ENCODE peak calls at places on chromosomes 2 and 18, in eight cellular contexts. X, Q, K, A, I, N, T and M are unnamed samples.

GRCh38 chr18:58269931-58270330 is 225.9 kb downstream of the NEDD4L start:
- DNase-seq in X (no peak), Q (no peak), K (no peak), A (no peak), I (no peak), N (no peak), T (no peak), M (no peak)

GRCh38 chr18:13375302-13376255 is 157.0 kb downstream of the LDLRAD4 start:
- DNase-seq in X (peak; percentile 99), Q (peak; percentile 86), K (no peak), A (peak; percentile 86), I (no peak), N (no peak), T (peak; percentile 83), M (no peak)

GRCh38 chr18:55879331-55879730 is 291.3 kb upstream of the TCF4 start:
- DNase-seq in X (peak; percentile 39), Q (peak; percentile 16), K (no peak), A (no peak), I (no peak), N (no peak), T (no peak), M (no peak)

GRCh38 chr2:25537526-25537925 is 135.9 kb downstream of the DTNB start:
- DNase-seq in X (no peak), Q (no peak), K (no peak), A (no peak), I (no peak), N (no peak), T (no peak), M (no peak)

GRCh38 chr2:222708274-222708710 is 36.8 kb downstream of the MOGAT1 start:
- DNase-seq in X (peak; percentile 74), Q (peak; percentile 80), K (peak; percentile 89), A (peak; percentile 87), I (peak; percentile 84), N (peak; percentile 87), T (peak; percentile 63), M (no peak)

GRCh38 chr18:31721596-31721995 is 37.2 kb upstream of the B4GALT6 start:
- DNase-seq in X (no peak), Q (peak; percentile 60), K (no peak), A (peak; percentile 25), I (no peak), N (no peak), T (no peak), M (no peak)

GRCh38 chr2:166568409-166568808 is 74.4 kb upstream of the SCN7A start:
- DNase-seq in X (no peak), Q (no peak), K (no peak), A (no peak), I (no peak), N (no peak), T (no peak), M (no peak)

GRCh38 chr2:171723724-171724683 is 36.7 kb downstream of the DYNC1I2 start:
- DNase-seq in X (peak; percentile 23), Q (peak; percentile 58), K (no peak), A (peak; percentile 63), I (peak; percentile 28), N (no peak), T (peak; percentile 20), M (no peak)

GRCh38 chr2:144320491-144320890 is 199.4 kb downstream of the ZEB2 start:
- DNase-seq in X (peak; percentile 43), Q (peak; percentile 34), K (no peak), A (peak; percentile 59), I (no peak), N (no peak), T (peak; percentile 68), M (no peak)

GRCh38 chr2:130728549-130729310 is at the start of gene GPR148:
- DNase-seq in X (no peak), Q (no peak), K (no peak), A (no peak), I (no peak), N (no peak), T (no peak), M (no peak)

GRCh38 chr18:23012249-23012648 is 79.1 kb downstream of the RBBP8 start:
- DNase-seq in X (peak; percentile 17), Q (no peak), K (no peak), A (no peak), I (no peak), N (no peak), T (no peak), M (no peak)

GRCh38 chr2:173355132-173355865 is 627 bp downstream of the CDCA7 start:
- DNase-seq in X (peak; percentile 81), Q (peak; percentile 54), K (peak; percentile 52), A (peak; percentile 57), I (peak; percentile 63), N (peak; percentile 63), T (peak; percentile 47), M (no peak)

GRCh38 chr18:55323051-55323994 is 264.7 kb downstream of the TCF4 start:
- DNase-seq in X (no peak), Q (peak; percentile 59), K (no peak), A (peak; percentile 77), I (no peak), N (no peak), T (peak; percentile 72), M (no peak)

GRCh38 chr2:218017211-218018053 is 14.6 kb upstream of the TNS1 start:
- DNase-seq in X (peak; percentile 54), Q (no peak), K (no peak), A (no peak), I (no peak), N (no peak), T (no peak), M (peak; percentile 86)

GRCh38 chr2:60047944-60048525 is 505.4 kb downstream of the BCL11A start:
- DNase-seq in X (no peak), Q (no peak), K (no peak), A (no peak), I (no peak), N (no peak), T (no peak), M (no peak)

GRCh38 chr2:8412586-8412985 is 269.3 kb upstream of the ID2 start:
- DNase-seq in X (no peak), Q (peak; percentile 55), K (no peak), A (peak; percentile 11), I (no peak), N (no peak), T (peak; percentile 82), M (no peak)

GRCh38 chr18:56461151-56461550 is 177.2 kb downstream of the TXNL1 start:
- DNase-seq in X (no peak), Q (no peak), K (no peak), A (no peak), I (no peak), N (no peak), T (no peak), M (no peak)

GRCh38 chr2:86035883-86036789 is 69.5 kb downstream of the POLR1A start:
- DNase-seq in X (peak; percentile 97), Q (peak; percentile 79), K (peak; percentile 35), A (peak; percentile 88), I (no peak), N (peak; percentile 67), T (peak; percentile 83), M (peak; percentile 86)

GRCh38 chr2:3293221-3293620 is 84.4 kb downstream of the EIPR1 start:
- DNase-seq in X (peak; percentile 30), Q (no peak), K (no peak), A (no peak), I (no peak), N (no peak), T (no peak), M (peak; percentile 52)

GRCh38 chr18:79912409-79912991 is 39.0 kb downstream of the SLC66A2 start:
- DNase-seq in X (peak; percentile 77), Q (peak; percentile 4), K (no peak), A (peak; percentile 36), I (no peak), N (peak; percentile 17), T (peak; percentile 33), M (peak; percentile 74)

GRCh38 chr2:216341151-216341550 is 31.1 kb downstream of the MARCHF4 start:
- DNase-seq in X (no peak), Q (peak; percentile 75), K (no peak), A (no peak), I (no peak), N (no peak), T (peak; percentile 68), M (no peak)

GRCh38 chr18:49621851-49622351 is 60.0 kb downstream of the LIPG start:
- DNase-seq in X (no peak), Q (no peak), K (no peak), A (no peak), I (no peak), N (no peak), T (no peak), M (no peak)
- TF ChIP-seq CTCF in X (no peak), Q (no peak), K (no peak), A (no peak), I (no peak), N (no peak), T (no peak), M (no peak)

GRCh38 chr18:11728247-11728646 is 39.2 kb downstream of the GNAL start:
- DNase-seq in X (no peak), Q (peak; percentile 6), K (no peak), A (peak; percentile 25), I (no peak), N (no peak), T (peak; percentile 6), M (no peak)
- TF ChIP-seq CTCF in X (peak; percentile 21), Q (peak; percentile 7), K (peak; percentile 47), A (peak; percentile 21), I (no peak), N (no peak), T (peak; percentile 11), M (peak; percentile 65)

GRCh38 chr2:137220438-137220998 is 455.2 kb downstream of the THSD7B start:
- DNase-seq in X (no peak), Q (peak; percentile 89), K (no peak), A (peak; percentile 89), I (no peak), N (no peak), T (peak; percentile 80), M (no peak)
- TF ChIP-seq CTCF in X (no peak), Q (no peak), K (no peak), A (no peak), I (no peak), N (no peak), T (no peak), M (no peak)

GRCh38 chr2:71778514-71779305 is 325.3 kb downstream of the DYSF start:
- DNase-seq in X (peak; percentile 78), Q (peak; percentile 10), K (peak; percentile 0), A (no peak), I (no peak), N (no peak), T (no peak), M (no peak)
- TF ChIP-seq CTCF in X (peak; percentile 20), Q (peak; percentile 4), K (no peak), A (no peak), I (no peak), N (no peak), T (peak; percentile 41), M (peak; percentile 71)

GRCh38 chr2:32425719-32426141 is 68.9 kb downstream of the BIRC6 start:
- DNase-seq in X (peak; percentile 10), Q (peak; percentile 74), K (no peak), A (peak; percentile 65), I (no peak), N (no peak), T (peak; percentile 82), M (no peak)
- TF ChIP-seq CTCF in X (no peak), Q (no peak), K (no peak), A (no peak), I (no peak), N (no peak), T (no peak), M (no peak)

GRCh38 chr2:21441442-21441841 is 317.7 kb downstream of the TDRD15 start:
- DNase-seq in X (no peak), Q (no peak), K (no peak), A (no peak), I (no peak), N (no peak), T (no peak), M (no peak)
- TF ChIP-seq CTCF in X (no peak), Q (no peak), K (no peak), A (no peak), I (no peak), N (no peak), T (no peak), M (no peak)